ENCODE peak calls at places on chromosomes 2 and 18, in four cellular contexts. One of them, this sample, is unnamed.

GRCh38 chr2:236785611-236786057 is 216.0 kb downstream of the ACKR3 start:
- DNase-seq in iris pigment epithelial cell: no peak
- DNase-seq in stimulated activated CD8-positive, alpha-beta memory T cell treated with anti-CD3 and anti-CD28 coated beads, Interleukin-4, amount 100 ng/mL, for 1 hour: no peak
- DNase-seq in left cardiac atrium: no peak
- DNase-seq in this sample: no peak

GRCh38 chr2:191811807-191812602 is 34.9 kb downstream of the CAVIN2 start:
- DNase-seq in stimulated activated CD8-positive, alpha-beta memory T cell treated with anti-CD3 and anti-CD28 coated beads, Interleukin-4, amount 100 ng/mL, for 1 hour: no peak
- DNase-seq in left cardiac atrium: peak
- DNase-seq in iris pigment epithelial cell: peak
- DNase-seq in this sample: peak

GRCh38 chr2:240636563-240637115 is 11.4 kb downstream of the GPR35 start:
- DNase-seq in iris pigment epithelial cell: no peak
- DNase-seq in left cardiac atrium: no peak
- DNase-seq in stimulated activated CD8-positive, alpha-beta memory T cell treated with anti-CD3 and anti-CD28 coated beads, Interleukin-4, amount 100 ng/mL, for 1 hour: no peak
- DNase-seq in this sample: no peak

GRCh38 chr2:11482473-11483031 is 16.6 kb upstream of the E2F6 start:
- DNase-seq in left cardiac atrium: no peak
- DNase-seq in iris pigment epithelial cell: no peak
- DNase-seq in stimulated activated CD8-positive, alpha-beta memory T cell treated with anti-CD3 and anti-CD28 coated beads, Interleukin-4, amount 100 ng/mL, for 1 hour: no peak
- DNase-seq in this sample: no peak

GRCh38 chr2:241771286-241772062 is 5.1 kb upstream of the GAL3ST2 start:
- DNase-seq in stimulated activated CD8-positive, alpha-beta memory T cell treated with anti-CD3 and anti-CD28 coated beads, Interleukin-4, amount 100 ng/mL, for 1 hour: no peak
- DNase-seq in iris pigment epithelial cell: peak
- DNase-seq in left cardiac atrium: peak
- DNase-seq in this sample: peak

GRCh38 chr2:53170463-53170862 is 597.1 kb upstream of the CHAC2 start:
- DNase-seq in left cardiac atrium: no peak
- DNase-seq in stimulated activated CD8-positive, alpha-beta memory T cell treated with anti-CD3 and anti-CD28 coated beads, Interleukin-4, amount 100 ng/mL, for 1 hour: no peak
- DNase-seq in iris pigment epithelial cell: peak
- DNase-seq in this sample: no peak

GRCh38 chr2:45343618-45344017 is 267.4 kb downstream of the SRBD1 start:
- DNase-seq in iris pigment epithelial cell: peak
- DNase-seq in stimulated activated CD8-positive, alpha-beta memory T cell treated with anti-CD3 and anti-CD28 coated beads, Interleukin-4, amount 100 ng/mL, for 1 hour: no peak
- DNase-seq in left cardiac atrium: no peak
- DNase-seq in this sample: no peak

GRCh38 chr2:191478754-191479679 is 198.9 kb upstream of the NABP1 start:
- DNase-seq in left cardiac atrium: peak
- DNase-seq in stimulated activated CD8-positive, alpha-beta memory T cell treated with anti-CD3 and anti-CD28 coated beads, Interleukin-4, amount 100 ng/mL, for 1 hour: no peak
- DNase-seq in iris pigment epithelial cell: peak
- DNase-seq in this sample: no peak

GRCh38 chr18:55462652-55463051 is 125.3 kb downstream of the TCF4 start:
- DNase-seq in left cardiac atrium: no peak
- DNase-seq in stimulated activated CD8-positive, alpha-beta memory T cell treated with anti-CD3 and anti-CD28 coated beads, Interleukin-4, amount 100 ng/mL, for 1 hour: no peak
- DNase-seq in iris pigment epithelial cell: no peak
- DNase-seq in this sample: peak

GRCh38 chr2:105373895-105374401 is 24.9 kb downstream of the FHL2 start:
- DNase-seq in left cardiac atrium: no peak
- DNase-seq in stimulated activated CD8-positive, alpha-beta memory T cell treated with anti-CD3 and anti-CD28 coated beads, Interleukin-4, amount 100 ng/mL, for 1 hour: no peak
- DNase-seq in iris pigment epithelial cell: no peak
- DNase-seq in this sample: no peak

This sample was measured in skeletal muscle cell.